ENCODE peak calls at places on chromosomes 4 and X, in ten cellular contexts. V is coronary artery, C is stomach, Q is A549, U is adrenal gland, A is mesothelial cell of epicardium, N is lung, Y is chondrocyte, O is heart left ventricle, J is AG09309. L is an unnamed sample.

GRCh38 chrX:134849390-134849789 is 141.4 kb upstream of the SMIM10 start:
- DNase-seq in V (no peak), C (no peak), Q (no peak), U (no peak), A (no peak), N (no peak), Y (no peak), O (no peak), J (peak; percentile 3), L (no peak)

GRCh38 chr4:6221851-6222760 is 21.8 kb upstream of the JAKMIP1 start:
- DNase-seq in V (peak; percentile 36), C (peak; percentile 50), Q (no peak), U (peak; percentile 27), A (peak; percentile 60), N (no peak), Y (no peak), O (peak; percentile 31), J (no peak), L (peak; percentile 82)

GRCh38 chr4:101104264-101105052 is 242.9 kb downstream of the PPP3CA start:
- DNase-seq in V (no peak), C (no peak), Q (no peak), U (no peak), A (no peak), N (no peak), Y (no peak), O (no peak), J (no peak), L (no peak)

GRCh38 chr4:143381171-143382118 is 44.8 kb downstream of the GAB1 start:
- DNase-seq in V (peak; percentile 88), C (peak; percentile 85), Q (no peak), U (peak; percentile 96), A (peak; percentile 64), N (peak; percentile 61), Y (no peak), O (peak; percentile 90), J (no peak), L (no peak)

GRCh38 chrX:66638591-66639500 is at the start of gene EDA2R:
- DNase-seq in V (no peak), C (no peak), Q (peak; percentile 88), U (peak; percentile 51), A (peak; percentile 39), N (peak; percentile 38), Y (peak; percentile 52), O (peak; percentile 18), J (peak; percentile 50), L (no peak)

GRCh38 chrX:131746491-131746968 is 202.7 kb downstream of the OR13H1 start:
- DNase-seq in V (peak; percentile 88), C (peak; percentile 86), Q (peak; percentile 92), U (peak; percentile 76), A (no peak), N (peak; percentile 85), Y (no peak), O (no peak), J (no peak), L (peak; percentile 83)

GRCh38 chr4:156173937-156174336 is 220.3 kb upstream of the CTSO start:
- DNase-seq in V (no peak), C (no peak), Q (no peak), U (no peak), A (no peak), N (no peak), Y (no peak), O (no peak), J (no peak), L (no peak)

GRCh38 chr4:52979020-52979419 is 116.9 kb downstream of the RASL11B start:
- DNase-seq in V (no peak), C (no peak), Q (no peak), U (no peak), A (no peak), N (no peak), Y (no peak), O (no peak), J (no peak), L (no peak)

GRCh38 chrX:65866146-65866545 is 173.7 kb downstream of the VSIG4 start:
- DNase-seq in V (no peak), C (no peak), Q (no peak), U (no peak), A (no peak), N (no peak), Y (no peak), O (no peak), J (no peak), L (no peak)

GRCh38 chr4:80219301-80220025 is 22.2 kb downstream of the PRDM8 start:
- DNase-seq in V (no peak), C (no peak), Q (no peak), U (no peak), A (no peak), N (no peak), Y (no peak), O (no peak), J (no peak), L (no peak)

GRCh38 chr4:108483077-108483476 is 137.3 kb upstream of the RPL34 start:
- DNase-seq in V (no peak), C (no peak), Q (no peak), U (no peak), A (no peak), N (no peak), Y (no peak), O (no peak), J (no peak), L (no peak)

GRCh38 chr4:8201341-8201781 is 2.3 kb downstream of the SH3TC1 start:
- DNase-seq in V (no peak), C (no peak), Q (no peak), U (no peak), A (no peak), N (no peak), Y (no peak), O (no peak), J (no peak), L (no peak)

GRCh38 chrX:23828894-23829293 is 45.9 kb downstream of the SAT1 start:
- DNase-seq in V (no peak), C (no peak), Q (no peak), U (no peak), A (no peak), N (no peak), Y (no peak), O (no peak), J (no peak), L (no peak)

GRCh38 chr4:85747871-85748491 is 273.0 kb downstream of the ARHGAP24 start:
- DNase-seq in V (no peak), C (no peak), Q (peak; percentile 80), U (peak; percentile 28), A (no peak), N (peak; percentile 36), Y (no peak), O (peak; percentile 25), J (peak; percentile 73), L (no peak)

GRCh38 chr4:123478859-123479345 is 82.3 kb downstream of the SPRY1 start:
- DNase-seq in V (no peak), C (peak; percentile 72), Q (no peak), U (no peak), A (peak; percentile 39), N (peak; percentile 75), Y (no peak), O (no peak), J (peak; percentile 61), L (no peak)

DNA sequence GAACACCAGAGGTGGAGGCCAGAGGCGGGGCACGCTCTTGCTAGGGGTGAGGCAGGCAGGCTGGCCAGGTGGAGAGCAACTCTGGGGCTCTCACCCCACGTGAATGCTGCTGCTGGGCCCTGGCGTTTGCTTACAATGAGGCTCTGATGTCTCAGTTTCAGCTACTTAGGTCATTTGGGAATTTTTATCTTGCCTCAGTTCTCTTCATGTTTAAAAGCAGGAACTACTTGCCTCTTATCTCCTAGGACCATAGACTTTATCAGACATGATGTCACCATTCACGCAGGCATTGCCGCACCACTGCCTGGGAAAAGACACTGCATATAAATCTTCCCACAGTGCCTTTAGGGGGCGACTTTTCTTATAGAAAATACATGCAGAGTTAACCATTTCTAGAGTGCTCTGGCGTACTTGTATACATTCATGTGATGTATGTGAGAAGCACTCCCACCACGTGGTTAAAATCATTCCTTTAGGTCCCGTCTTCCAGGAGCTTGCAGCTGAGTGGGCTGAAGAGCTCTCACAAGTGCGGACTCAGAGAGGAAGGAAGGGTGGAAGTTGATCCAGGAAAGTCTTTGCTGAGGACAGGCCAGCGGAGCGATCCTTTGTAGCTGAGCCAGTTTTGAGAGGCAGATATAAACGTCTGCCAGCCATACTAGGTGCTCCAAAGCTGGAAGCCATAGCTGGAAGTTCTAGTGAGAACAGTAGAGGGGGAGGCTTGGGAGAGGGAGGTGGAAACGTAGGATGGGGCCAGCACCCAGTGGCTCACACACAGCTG is 84.3 kb upstream of the CLDN34 start:
- DNase-seq in V (no peak), C (no peak), Q (peak; percentile 16), U (no peak), A (no peak), N (peak; percentile 34), Y (no peak), O (peak; percentile 7), J (no peak), L (no peak)
- TF ChIP-seq CTCF in V (no peak), C (no peak), Q (no peak), U (no peak), A (no peak), N (no peak), Y (peak; percentile 31), O (no peak), J (no peak), L (peak; percentile 21)

GRCh38 chrX:12076046-12076445 is 62.2 kb upstream of the FRMPD4 start:
- DNase-seq in V (no peak), C (no peak), Q (peak; percentile 35), U (no peak), A (no peak), N (no peak), Y (no peak), O (no peak), J (no peak), L (no peak)

GRCh38 chrX:12080265-12080664 is 58.0 kb upstream of the FRMPD4 start:
- DNase-seq in V (no peak), C (no peak), Q (peak; percentile 49), U (no peak), A (no peak), N (no peak), Y (no peak), O (no peak), J (peak; percentile 16), L (no peak)
- TF ChIP-seq CTCF in V (no peak), C (no peak), Q (peak; percentile 64), U (peak; percentile 42), A (peak; percentile 73), N (peak; percentile 13), Y (peak; percentile 78), O (peak; percentile 48), J (peak; percentile 51), L (peak; percentile 70)

GRCh38 chr4:173311368-173311767 is 22.8 kb downstream of the HMGB2 start:
- DNase-seq in V (no peak), C (no peak), Q (no peak), U (no peak), A (no peak), N (no peak), Y (no peak), O (no peak), J (no peak), L (no peak)
- TF ChIP-seq CTCF in V (no peak), C (no peak), Q (no peak), U (no peak), A (no peak), N (no peak), Y (no peak), O (no peak), J (no peak), L (no peak)

DNA sequence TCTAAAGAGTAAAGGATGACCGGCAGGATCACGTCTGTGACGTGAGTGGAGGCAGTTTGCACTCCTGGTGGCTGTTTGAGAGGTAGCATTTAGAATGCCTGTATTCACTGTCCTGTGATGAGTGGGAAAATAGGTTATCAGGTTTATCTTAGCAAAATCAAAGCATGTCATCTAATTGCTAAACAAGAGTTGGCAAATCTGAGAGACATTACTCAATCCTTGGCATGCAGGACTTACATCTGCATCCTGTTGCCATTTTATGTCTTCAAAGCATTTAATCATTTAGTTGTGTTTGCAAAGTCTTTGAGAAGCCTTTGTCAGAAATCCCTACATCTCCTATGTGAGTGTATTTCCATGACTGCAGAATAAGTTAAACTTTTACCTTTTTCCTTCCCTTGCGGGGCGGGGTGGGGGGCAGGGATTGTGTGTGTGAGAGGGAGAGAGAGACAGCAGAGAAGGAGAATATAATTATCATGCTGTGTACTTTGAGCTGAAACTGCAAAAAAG is 41.4 kb upstream of the MSANTD1 start:
- DNase-seq in V (no peak), C (no peak), Q (no peak), U (no peak), A (no peak), N (no peak), Y (no peak), O (no peak), J (peak; percentile 52), L (no peak)
- TF ChIP-seq CTCF in V (no peak), C (no peak), Q (no peak), U (peak; percentile 9), A (no peak), N (no peak), Y (no peak), O (no peak), J (peak; percentile 7), L (no peak)

L was measured in osteocyte.